ENCODE peak calls at places on chromosomes 7 and 10, in ten cellular contexts. One of them, this sample, is unnamed.
A peak's percentile ranks its signal among the peaks of the same experiment; 100 is the strongest.

GRCh38 chr7:8254667-8255066 is 7.3 kb downstream of the ICA1 start:
- DNase-seq in adrenal gland: no peak
- DNase-seq in CD4-positive, alpha-beta T cell: no peak
- DNase-seq in substantia nigra: no peak
- DNase-seq in psoas muscle: no peak
- DNase-seq in CD4-positive, CD25-positive, alpha-beta regulatory T cell: no peak
- DNase-seq in dorsolateral prefrontal cortex: no peak
- DNase-seq in lower lobe of right lung: no peak
- DNase-seq in H9: no peak
- DNase-seq in cardiac muscle cell: no peak
- DNase-seq in this sample: no peak

GRCh38 chr7:30699706-30700495 is 17.6 kb upstream of the CRHR2 start:
- DNase-seq in H9: peak; percentile 83
- DNase-seq in cardiac muscle cell: no peak
- DNase-seq in CD4-positive, alpha-beta T cell: no peak
- DNase-seq in lower lobe of right lung: no peak
- DNase-seq in psoas muscle: no peak
- DNase-seq in dorsolateral prefrontal cortex: no peak
- DNase-seq in substantia nigra: no peak
- DNase-seq in CD4-positive, CD25-positive, alpha-beta regulatory T cell: no peak
- DNase-seq in adrenal gland: no peak
- DNase-seq in this sample: no peak

GRCh38 chr10:116524736-116525135 is 21.0 kb upstream of the PNLIP start:
- DNase-seq in CD4-positive, alpha-beta T cell: no peak
- DNase-seq in lower lobe of right lung: no peak
- DNase-seq in CD4-positive, CD25-positive, alpha-beta regulatory T cell: no peak
- DNase-seq in substantia nigra: no peak
- DNase-seq in psoas muscle: no peak
- DNase-seq in adrenal gland: no peak
- DNase-seq in cardiac muscle cell: no peak
- DNase-seq in dorsolateral prefrontal cortex: no peak
- DNase-seq in H9: no peak
- DNase-seq in this sample: no peak

GRCh38 chr7:104921596-104921995 is 92.4 kb upstream of the KMT2E start:
- DNase-seq in CD4-positive, CD25-positive, alpha-beta regulatory T cell: no peak
- DNase-seq in lower lobe of right lung: no peak
- DNase-seq in cardiac muscle cell: no peak
- DNase-seq in dorsolateral prefrontal cortex: no peak
- DNase-seq in psoas muscle: no peak
- DNase-seq in adrenal gland: no peak
- DNase-seq in CD4-positive, alpha-beta T cell: no peak
- DNase-seq in H9: no peak
- DNase-seq in substantia nigra: no peak
- DNase-seq in this sample: no peak

GRCh38 chr10:27687326-27687725 is 58.3 kb downstream of the MKX start:
- DNase-seq in H9: no peak
- DNase-seq in CD4-positive, alpha-beta T cell: no peak
- DNase-seq in dorsolateral prefrontal cortex: no peak
- DNase-seq in substantia nigra: no peak
- DNase-seq in adrenal gland: no peak
- DNase-seq in psoas muscle: no peak
- DNase-seq in CD4-positive, CD25-positive, alpha-beta regulatory T cell: no peak
- DNase-seq in lower lobe of right lung: no peak
- DNase-seq in cardiac muscle cell: no peak
- DNase-seq in this sample: no peak

GRCh38 chr7:106979551-106980357 is 64.8 kb upstream of the PRKAR2B start:
- DNase-seq in H9: peak; percentile 35
- DNase-seq in CD4-positive, alpha-beta T cell: no peak
- DNase-seq in lower lobe of right lung: no peak
- DNase-seq in adrenal gland: no peak
- DNase-seq in substantia nigra: no peak
- DNase-seq in CD4-positive, CD25-positive, alpha-beta regulatory T cell: no peak
- DNase-seq in dorsolateral prefrontal cortex: no peak
- DNase-seq in psoas muscle: no peak
- DNase-seq in cardiac muscle cell: peak; percentile 19
- DNase-seq in this sample: peak; percentile 45

GRCh38 chr7:953547-954327 is 743 bp downstream of the ADAP1 start:
- DNase-seq in H9: peak; percentile 69
- DNase-seq in dorsolateral prefrontal cortex: peak; percentile 77
- DNase-seq in lower lobe of right lung: peak; percentile 86
- DNase-seq in adrenal gland: no peak
- DNase-seq in substantia nigra: peak; percentile 62
- DNase-seq in cardiac muscle cell: peak; percentile 53
- DNase-seq in CD4-positive, CD25-positive, alpha-beta regulatory T cell: no peak
- DNase-seq in psoas muscle: peak; percentile 56
- DNase-seq in CD4-positive, alpha-beta T cell: no peak
- DNase-seq in this sample: no peak

GRCh38 chr7:121262221-121262620 is 66.6 kb upstream of the WNT16 start:
- DNase-seq in dorsolateral prefrontal cortex: no peak
- DNase-seq in CD4-positive, alpha-beta T cell: no peak
- DNase-seq in H9: no peak
- DNase-seq in lower lobe of right lung: no peak
- DNase-seq in psoas muscle: no peak
- DNase-seq in CD4-positive, CD25-positive, alpha-beta regulatory T cell: no peak
- DNase-seq in cardiac muscle cell: no peak
- DNase-seq in adrenal gland: no peak
- DNase-seq in substantia nigra: no peak
- DNase-seq in this sample: no peak

GRCh38 chr7:139075031-139075652 is 34.4 kb downstream of the ZC3HAV1 start:
- DNase-seq in CD4-positive, alpha-beta T cell: peak; percentile 63
- DNase-seq in CD4-positive, CD25-positive, alpha-beta regulatory T cell: peak; percentile 86
- DNase-seq in substantia nigra: no peak
- DNase-seq in cardiac muscle cell: peak; percentile 89
- DNase-seq in H9: peak; percentile 57
- DNase-seq in adrenal gland: peak; percentile 72
- DNase-seq in psoas muscle: peak; percentile 56
- DNase-seq in lower lobe of right lung: peak; percentile 60
- DNase-seq in dorsolateral prefrontal cortex: no peak
- DNase-seq in this sample: peak; percentile 57

GRCh38 chr7:38825721-38826440 is 83.1 kb downstream of the VPS41 start:
- DNase-seq in cardiac muscle cell: no peak
- DNase-seq in CD4-positive, CD25-positive, alpha-beta regulatory T cell: no peak
- DNase-seq in adrenal gland: no peak
- DNase-seq in dorsolateral prefrontal cortex: no peak
- DNase-seq in CD4-positive, alpha-beta T cell: no peak
- DNase-seq in lower lobe of right lung: no peak
- DNase-seq in H9: no peak
- DNase-seq in substantia nigra: no peak
- DNase-seq in psoas muscle: no peak
- DNase-seq in this sample: no peak

GRCh38 chr10:132355297-132355696 is 23.3 kb downstream of the LRRC27 start:
- DNase-seq in CD4-positive, alpha-beta T cell: no peak
- DNase-seq in substantia nigra: no peak
- DNase-seq in dorsolateral prefrontal cortex: peak; percentile 33
- DNase-seq in H9: no peak
- DNase-seq in lower lobe of right lung: no peak
- DNase-seq in CD4-positive, CD25-positive, alpha-beta regulatory T cell: no peak
- DNase-seq in cardiac muscle cell: no peak
- DNase-seq in psoas muscle: no peak
- DNase-seq in adrenal gland: no peak
- DNase-seq in this sample: no peak

GRCh38 chr7:22566592-22566991 is 66.6 kb upstream of the STEAP1B start:
- DNase-seq in CD4-positive, CD25-positive, alpha-beta regulatory T cell: no peak
- DNase-seq in cardiac muscle cell: no peak
- DNase-seq in adrenal gland: no peak
- DNase-seq in psoas muscle: no peak
- DNase-seq in CD4-positive, alpha-beta T cell: no peak
- DNase-seq in dorsolateral prefrontal cortex: no peak
- DNase-seq in substantia nigra: no peak
- DNase-seq in lower lobe of right lung: no peak
- DNase-seq in H9: no peak
- DNase-seq in this sample: no peak

GRCh38 chr10:3173173-3173878 is 744 bp upstream of the PITRM1 start:
- DNase-seq in CD4-positive, CD25-positive, alpha-beta regulatory T cell: no peak
- DNase-seq in psoas muscle: no peak
- DNase-seq in H9: peak; percentile 100
- DNase-seq in dorsolateral prefrontal cortex: peak; percentile 69
- DNase-seq in CD4-positive, alpha-beta T cell: no peak
- DNase-seq in lower lobe of right lung: peak; percentile 95
- DNase-seq in adrenal gland: peak; percentile 43
- DNase-seq in cardiac muscle cell: no peak
- DNase-seq in substantia nigra: peak; percentile 49
- DNase-seq in this sample: no peak

GRCh38 chr7:1591876-1592275 is 22.0 kb upstream of the PSMG3 start:
- DNase-seq in psoas muscle: no peak
- DNase-seq in H9: no peak
- DNase-seq in lower lobe of right lung: no peak
- DNase-seq in dorsolateral prefrontal cortex: no peak
- DNase-seq in CD4-positive, alpha-beta T cell: no peak
- DNase-seq in CD4-positive, CD25-positive, alpha-beta regulatory T cell: no peak
- DNase-seq in adrenal gland: no peak
- DNase-seq in substantia nigra: no peak
- DNase-seq in cardiac muscle cell: no peak
- DNase-seq in this sample: no peak

GRCh38 chr7:28626629-28627262 is 214.4 kb downstream of the CREB5 start:
- DNase-seq in CD4-positive, CD25-positive, alpha-beta regulatory T cell: peak; percentile 40
- DNase-seq in dorsolateral prefrontal cortex: no peak
- DNase-seq in adrenal gland: peak; percentile 20
- DNase-seq in lower lobe of right lung: no peak
- DNase-seq in H9: peak; percentile 56
- DNase-seq in psoas muscle: no peak
- DNase-seq in CD4-positive, alpha-beta T cell: no peak
- DNase-seq in substantia nigra: no peak
- DNase-seq in cardiac muscle cell: peak; percentile 64
- DNase-seq in this sample: no peak

GRCh38 chr10:131312261-131312801 is 810 bp upstream of the TCERG1L start:
- DNase-seq in CD4-positive, CD25-positive, alpha-beta regulatory T cell: no peak
- DNase-seq in substantia nigra: no peak
- DNase-seq in H9: peak; percentile 85
- DNase-seq in dorsolateral prefrontal cortex: no peak
- DNase-seq in cardiac muscle cell: peak; percentile 38
- DNase-seq in lower lobe of right lung: no peak
- DNase-seq in psoas muscle: no peak
- DNase-seq in CD4-positive, alpha-beta T cell: no peak
- DNase-seq in adrenal gland: no peak
- DNase-seq in this sample: no peak
- H3K27ac ChIP-seq in CD4-positive, CD25-positive, alpha-beta regulatory T cell: no peak overlapping the region
- H3K27ac ChIP-seq in substantia nigra: no peak overlapping the region
- H3K27ac ChIP-seq in H9: no peak overlapping the region
- H3K27ac ChIP-seq in dorsolateral prefrontal cortex: no peak overlapping the region
- H3K27ac ChIP-seq in cardiac muscle cell: no peak overlapping the region
- H3K27ac ChIP-seq in lower lobe of right lung: no peak overlapping the region
- H3K27ac ChIP-seq in psoas muscle: no peak overlapping the region
- H3K27ac ChIP-seq in CD4-positive, alpha-beta T cell: no peak overlapping the region
- H3K27ac ChIP-seq in adrenal gland: peak overlapping the region; percentile 26
- H3K27ac ChIP-seq in this sample: no peak overlapping the region

GRCh38 chr10:32629910-32630309 is 184.0 kb downstream of the CCDC7 start:
- DNase-seq in psoas muscle: no peak
- DNase-seq in CD4-positive, CD25-positive, alpha-beta regulatory T cell: no peak
- DNase-seq in H9: no peak
- DNase-seq in CD4-positive, alpha-beta T cell: no peak
- DNase-seq in substantia nigra: no peak
- DNase-seq in lower lobe of right lung: no peak
- DNase-seq in adrenal gland: no peak
- DNase-seq in dorsolateral prefrontal cortex: no peak
- DNase-seq in cardiac muscle cell: no peak
- DNase-seq in this sample: no peak
- H3K27ac ChIP-seq in psoas muscle: no peak overlapping the region
- H3K27ac ChIP-seq in CD4-positive, CD25-positive, alpha-beta regulatory T cell: no peak overlapping the region
- H3K27ac ChIP-seq in H9: no peak overlapping the region
- H3K27ac ChIP-seq in CD4-positive, alpha-beta T cell: no peak overlapping the region
- H3K27ac ChIP-seq in substantia nigra: no peak overlapping the region
- H3K27ac ChIP-seq in lower lobe of right lung: no peak overlapping the region
- H3K27ac ChIP-seq in adrenal gland: no peak overlapping the region
- H3K27ac ChIP-seq in dorsolateral prefrontal cortex: no peak overlapping the region
- H3K27ac ChIP-seq in cardiac muscle cell: no peak overlapping the region
- H3K27ac ChIP-seq in this sample: no peak overlapping the region

GRCh38 chr7:92621026-92621540 is 30.9 kb upstream of the FAM133B start:
- DNase-seq in dorsolateral prefrontal cortex: no peak
- DNase-seq in H9: no peak
- DNase-seq in substantia nigra: no peak
- DNase-seq in CD4-positive, alpha-beta T cell: peak; percentile 77
- DNase-seq in cardiac muscle cell: peak; percentile 97
- DNase-seq in CD4-positive, CD25-positive, alpha-beta regulatory T cell: peak; percentile 95
- DNase-seq in lower lobe of right lung: no peak
- DNase-seq in adrenal gland: peak; percentile 74
- DNase-seq in psoas muscle: peak; percentile 27
- DNase-seq in this sample: peak; percentile 61
- H3K27ac ChIP-seq in dorsolateral prefrontal cortex: peak overlapping the region; percentile 36
- H3K27ac ChIP-seq in H9: no peak overlapping the region
- H3K27ac ChIP-seq in substantia nigra: peak overlapping the region; percentile 30
- H3K27ac ChIP-seq in CD4-positive, alpha-beta T cell: no peak overlapping the region
- H3K27ac ChIP-seq in cardiac muscle cell: peak overlapping the region; percentile 87
- H3K27ac ChIP-seq in CD4-positive, CD25-positive, alpha-beta regulatory T cell: peak overlapping the region; percentile 34
- H3K27ac ChIP-seq in lower lobe of right lung: no peak overlapping the region
- H3K27ac ChIP-seq in adrenal gland: peak overlapping the region; percentile 33
- H3K27ac ChIP-seq in psoas muscle: peak overlapping the region; percentile 1
- H3K27ac ChIP-seq in this sample: no peak overlapping the region

GRCh38 chr7:155167706-155168365 is 97.7 kb downstream of the HTR5A start:
- DNase-seq in cardiac muscle cell: no peak
- DNase-seq in substantia nigra: no peak
- DNase-seq in adrenal gland: no peak
- DNase-seq in lower lobe of right lung: no peak
- DNase-seq in CD4-positive, CD25-positive, alpha-beta regulatory T cell: no peak
- DNase-seq in CD4-positive, alpha-beta T cell: no peak
- DNase-seq in H9: no peak
- DNase-seq in dorsolateral prefrontal cortex: no peak
- DNase-seq in psoas muscle: no peak
- DNase-seq in this sample: no peak
- H3K27ac ChIP-seq in cardiac muscle cell: no peak overlapping the region
- H3K27ac ChIP-seq in substantia nigra: no peak overlapping the region
- H3K27ac ChIP-seq in adrenal gland: no peak overlapping the region
- H3K27ac ChIP-seq in lower lobe of right lung: no peak overlapping the region
- H3K27ac ChIP-seq in CD4-positive, CD25-positive, alpha-beta regulatory T cell: no peak overlapping the region
- H3K27ac ChIP-seq in CD4-positive, alpha-beta T cell: no peak overlapping the region
- H3K27ac ChIP-seq in H9: no peak overlapping the region
- H3K27ac ChIP-seq in dorsolateral prefrontal cortex: no peak overlapping the region
- H3K27ac ChIP-seq in psoas muscle: no peak overlapping the region
- H3K27ac ChIP-seq in this sample: peak overlapping the region; percentile 74

GRCh38 chr10:79437111-79437814 is 8.2 kb downstream of the ZCCHC24 start:
- DNase-seq in CD4-positive, alpha-beta T cell: no peak
- DNase-seq in adrenal gland: no peak
- DNase-seq in substantia nigra: no peak
- DNase-seq in H9: no peak
- DNase-seq in dorsolateral prefrontal cortex: no peak
- DNase-seq in psoas muscle: no peak
- DNase-seq in cardiac muscle cell: no peak
- DNase-seq in CD4-positive, CD25-positive, alpha-beta regulatory T cell: no peak
- DNase-seq in lower lobe of right lung: no peak
- DNase-seq in this sample: no peak
- H3K27ac ChIP-seq in CD4-positive, alpha-beta T cell: no peak overlapping the region
- H3K27ac ChIP-seq in adrenal gland: no peak overlapping the region
- H3K27ac ChIP-seq in substantia nigra: peak overlapping the region; percentile 91
- H3K27ac ChIP-seq in H9: no peak overlapping the region
- H3K27ac ChIP-seq in dorsolateral prefrontal cortex: peak overlapping the region; percentile 87
- H3K27ac ChIP-seq in psoas muscle: peak overlapping the region; percentile 90
- H3K27ac ChIP-seq in cardiac muscle cell: peak overlapping the region; percentile 96
- H3K27ac ChIP-seq in CD4-positive, CD25-positive, alpha-beta regulatory T cell: no peak overlapping the region
- H3K27ac ChIP-seq in lower lobe of right lung: peak overlapping the region; percentile 6
- H3K27ac ChIP-seq in this sample: peak overlapping the region; percentile 99